ENCODE peak calls at places on chromosome X, in five cellular contexts. Q, T, N, K and J are unnamed samples.

GRCh38 chrX:50988649-50989048 is 78.1 kb downstream of the BMP15 start:
- DNase-seq in Q (no peak), T (no peak), N (peak; percentile 1), K (no peak), J (peak; percentile 13)

GRCh38 chrX:39935414-39936064 is 162.2 kb downstream of the BCOR start:
- DNase-seq in Q (no peak), T (no peak), N (peak; percentile 52), K (no peak), J (no peak)

GRCh38 chrX:107445146-107445545 is 4.3 kb upstream of the FRMPD3 start:
- DNase-seq in Q (no peak), T (no peak), N (no peak), K (no peak), J (no peak)

GRCh38 chrX:100695991-100696390 is 35.9 kb downstream of the SYTL4 start:
- DNase-seq in Q (no peak), T (no peak), N (no peak), K (no peak), J (no peak)

GRCh38 chrX:47217121-47217851 is 1.2 kb upstream of the CDK16 start:
- DNase-seq in Q (no peak), T (no peak), N (no peak), K (no peak), J (no peak)

GRCh38 chrX:41491267-41492004 is 44.3 kb downstream of the NYX start:
- DNase-seq in Q (no peak), T (no peak), N (peak; percentile 70), K (no peak), J (peak; percentile 22)

GRCh38 chrX:45743081-45743533 is 542.4 kb upstream of the DIPK2B start:
- DNase-seq in Q (no peak), T (no peak), N (no peak), K (no peak), J (no peak)

GRCh38 chrX:11135483-11136185 is 24.5 kb downstream of the HCCS start:
- DNase-seq in Q (no peak), T (no peak), N (no peak), K (no peak), J (no peak)

GRCh38 chrX:69136546-69137331 is 28.5 kb downstream of the PJA1 start:
- DNase-seq in Q (no peak), T (peak; percentile 68), N (no peak), K (no peak), J (no peak)

GRCh38 chrX:82232679-82233078 is 1030.8 kb downstream of the SH3BGRL start:
- DNase-seq in Q (no peak), T (no peak), N (no peak), K (no peak), J (no peak)

DNA sequence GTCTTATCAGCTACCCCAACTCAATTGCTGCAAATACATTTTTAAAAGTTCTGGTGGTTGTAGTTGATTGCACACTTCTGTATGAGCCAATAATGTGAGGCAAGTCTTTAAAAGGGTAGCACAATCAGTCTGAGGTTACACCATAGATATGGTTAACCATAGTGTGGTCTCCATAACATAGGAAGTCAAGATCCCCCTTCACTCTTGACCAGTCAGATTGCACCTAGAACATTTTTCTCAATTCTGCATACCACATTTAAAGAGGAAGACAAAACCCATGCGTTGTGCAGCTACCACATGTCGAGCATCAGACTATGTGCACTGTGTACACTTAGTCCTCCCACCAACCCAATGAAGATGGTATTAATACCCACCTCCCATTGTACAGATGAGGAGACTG is 26.5 kb upstream of the CYBB start:
- DNase-seq in Q (no peak), T (no peak), N (no peak), K (no peak), J (no peak)
- H3K9me3 ChIP-seq in Q (no peaks in the 10 kb centered on the region), T (no peaks in the 10 kb centered on the region), N (no peaks in the 10 kb centered on the region), K (no peaks in the 10 kb centered on the region), J (no peaks in the 10 kb centered on the region)

DNA sequence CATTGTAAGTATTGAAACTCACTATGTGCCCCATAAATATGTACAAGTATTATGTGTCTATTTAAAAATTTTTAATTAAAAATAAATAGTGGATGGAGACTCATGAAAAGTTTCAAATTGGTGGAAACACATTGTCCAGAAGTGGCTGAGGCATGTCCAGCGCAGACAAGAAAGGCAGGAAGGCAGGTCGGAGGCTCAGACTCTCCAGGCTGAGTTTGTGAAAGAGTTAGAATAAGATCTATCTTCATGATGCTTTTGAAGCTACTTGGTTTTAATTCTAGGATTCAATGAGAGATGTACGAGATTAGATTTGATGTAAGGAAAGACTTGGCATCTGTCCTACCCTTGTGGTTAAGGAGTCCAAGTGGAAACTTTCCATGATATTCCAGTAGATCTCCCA is 19.8 kb downstream of the PNMA6F start:
- DNase-seq in Q (no peak), T (no peak), N (no peak), K (no peak), J (no peak)
- H3K9me3 ChIP-seq in Q (no peaks in the 10 kb centered on the region), T (peaks cover 4% of the 10 kb centered on the region), N (no peaks in the 10 kb centered on the region), K (no peaks in the 10 kb centered on the region), J (no peaks in the 10 kb centered on the region)

GRCh38 chrX:64188901-64189300 is 16.6 kb downstream of the AMER1 start:
- DNase-seq in Q (no peak), T (no peak), N (no peak), K (no peak), J (no peak)
- H3K9me3 ChIP-seq in Q (no peaks in the 10 kb centered on the region), T (no peaks in the 10 kb centered on the region), N (no peaks in the 10 kb centered on the region), K (no peaks in the 10 kb centered on the region), J (no peaks in the 10 kb centered on the region)

DNA sequence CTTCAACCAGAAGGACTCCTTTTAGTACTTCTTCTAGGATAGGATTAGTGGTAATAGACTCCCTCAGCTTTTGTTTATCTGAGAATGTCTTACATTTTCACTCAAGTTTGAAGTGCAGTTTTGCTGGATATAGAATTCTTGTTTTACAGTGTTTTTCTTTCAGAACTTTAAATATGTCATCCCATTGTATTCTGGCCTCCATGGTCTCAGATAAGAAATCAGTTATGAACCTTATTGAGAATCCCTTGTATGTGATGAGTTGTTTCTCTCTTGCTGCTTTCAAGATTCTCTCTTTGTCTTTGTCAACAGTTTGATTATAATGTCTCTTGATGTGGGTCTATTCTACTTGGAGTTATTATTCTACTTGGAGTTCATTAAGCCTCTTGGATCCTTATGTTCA is 116.1 kb upstream of the CITED1 start:
- DNase-seq in Q (no peak), T (no peak), N (no peak), K (no peak), J (no peak)
- H3K9me3 ChIP-seq in Q (no peaks in the 10 kb centered on the region), T (peaks cover 30% of the 10 kb centered on the region), N (no peaks in the 10 kb centered on the region), K (no peaks in the 10 kb centered on the region), J (peaks cover 8% of the 10 kb centered on the region)

DNA sequence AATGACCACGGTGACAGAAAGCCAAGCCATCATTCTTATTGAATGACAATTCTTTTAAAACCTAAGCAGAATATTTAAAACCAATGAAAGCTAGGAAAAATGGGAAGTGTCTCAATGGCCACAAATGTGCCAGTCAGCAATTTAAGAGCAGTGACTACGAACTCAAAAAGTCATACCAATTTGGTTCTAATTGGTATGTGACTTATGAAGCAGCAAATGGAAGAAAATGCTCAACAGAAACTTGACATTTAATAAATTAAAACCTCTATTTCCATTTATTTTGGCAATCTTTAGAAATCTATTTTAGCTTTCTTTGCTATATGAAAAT is 25.7 kb upstream of the BCLAF3 start:
- DNase-seq in Q (no peak), T (no peak), N (no peak), K (no peak), J (no peak)
- H3K9me3 ChIP-seq in Q (no peaks in the 10 kb centered on the region), T (peaks cover 7% of the 10 kb centered on the region), N (no peaks in the 10 kb centered on the region), K (no peaks in the 10 kb centered on the region), J (no peaks in the 10 kb centered on the region)

GRCh38 chrX:404656-405055 is 17.9 kb upstream of the PPP2R3B start:
- DNase-seq in Q (no peak), T (no peak), N (no peak), K (no peak), J (no peak)

GRCh38 chrX:405149-405548 is 18.4 kb upstream of the PPP2R3B start:
- DNase-seq in Q (no peak), T (no peak), N (no peak), K (no peak), J (no peak)

GRCh38 chrX:397575-397974 is 10.9 kb upstream of the PPP2R3B start:
- DNase-seq in Q (no peak), T (peak; percentile 64), N (no peak), K (no peak), J (no peak)

GRCh38 chrX:400258-400657 is 13.6 kb upstream of the PPP2R3B start:
- DNase-seq in Q (no peak), T (no peak), N (no peak), K (no peak), J (no peak)

GRCh38 chrX:402857-403256 is 16.1 kb upstream of the PPP2R3B start:
- DNase-seq in Q (no peak), T (no peak), N (no peak), K (no peak), J (no peak)
- H3K9me3 ChIP-seq in Q (no peaks in the 10 kb centered on the region), T (no peaks in the 10 kb centered on the region), N (no peaks in the 10 kb centered on the region), K (no peaks in the 10 kb centered on the region), J (no peaks in the 10 kb centered on the region)

GRCh38 chrX:145190801-145191389 is 56.4 kb upstream of the SPANXN1 start:
- DNase-seq in Q (no peak), T (no peak), N (no peak), K (no peak), J (no peak)
- H3K9me3 ChIP-seq in Q (no peaks in the 10 kb centered on the region), T (no peaks in the 10 kb centered on the region), N (no peaks in the 10 kb centered on the region), K (no peaks in the 10 kb centered on the region), J (no peaks in the 10 kb centered on the region)